ENCODE peak calls at places on chromosomes 3 and 15, in five cellular contexts. D is stomach, U is H1, R is Panc1, J is HepG2. X is an unnamed sample.

GRCh38 chr3:139173372-139174108 is 128.8 kb upstream of the PRR23C start:
- DNase-seq in D (no peak), U (no peak), R (peak; percentile 8), J (no peak), X (no peak)

GRCh38 chr15:66655997-66656396 is 46.0 kb upstream of the SMAD6 start:
- DNase-seq in D (no peak), U (no peak), R (no peak), J (no peak), X (no peak)

GRCh38 chr3:186380622-186381380 is 18.8 kb upstream of the DGKG start:
- DNase-seq in D (no peak), U (no peak), R (no peak), J (no peak), X (no peak)

GRCh38 chr3:187968883-187969580 is 184.9 kb upstream of the LPP start:
- DNase-seq in D (no peak), U (no peak), R (no peak), J (peak; percentile 59), X (peak; percentile 45)

GRCh38 chr3:4270726-4271125 is 32.4 kb upstream of the SETMAR start:
- DNase-seq in D (no peak), U (no peak), R (no peak), J (no peak), X (no peak)

GRCh38 chr3:195204360-195205166 is 66.4 kb downstream of the XXYLT1 start:
- DNase-seq in D (peak; percentile 24), U (no peak), R (no peak), J (no peak), X (no peak)

GRCh38 chr3:119219069-119219468 is 21.6 kb downstream of the B4GALT4 start:
- DNase-seq in D (no peak), U (no peak), R (no peak), J (no peak), X (no peak)

GRCh38 chr15:81098884-81099601 is 35.0 kb upstream of the CFAP161 start:
- DNase-seq in D (no peak), U (no peak), R (no peak), J (no peak), X (no peak)

GRCh38 chr15:90479656-90480055 is 50.1 kb upstream of the CRTC3 start:
- DNase-seq in D (peak; percentile 34), U (no peak), R (no peak), J (no peak), X (peak; percentile 58)

GRCh38 chr3:140859592-140860336 is 81.9 kb upstream of the SLC25A36 start:
- DNase-seq in D (no peak), U (no peak), R (no peak), J (no peak), X (no peak)

GRCh38 chr3:118548434-118548833 is 486.2 kb downstream of the IGSF11 start:
- DNase-seq in D (no peak), U (no peak), R (no peak), J (peak; percentile 23), X (no peak)

GRCh38 chr3:143121240-143122088 is 1.9 kb downstream of the CHST2 start:
- DNase-seq in D (peak; percentile 26), U (no peak), R (no peak), J (no peak), X (no peak)

GRCh38 chr15:75904241-75904631 is 558 bp downstream of the FBXO22 start:
- DNase-seq in D (peak; percentile 29), U (no peak), R (no peak), J (peak; percentile 43), X (peak; percentile 18)

GRCh38 chr3:10195692-10196091 is 31.0 kb downstream of the IRAK2 start:
- DNase-seq in D (no peak), U (no peak), R (no peak), J (no peak), X (no peak)

GRCh38 chr15:29014493-29014892 is 128.7 kb downstream of the APBA2 start:
- DNase-seq in D (no peak), U (no peak), R (no peak), J (no peak), X (no peak)

GRCh38 chr3:96354742-96355141 is 459.7 kb upstream of the EPHA6 start:
- DNase-seq in D (no peak), U (no peak), R (no peak), J (no peak), X (no peak)

GRCh38 chr3:143775401-143775970 is 72.8 kb downstream of the SLC9A9 start:
- DNase-seq in D (no peak), U (no peak), R (peak; percentile 22), J (peak; percentile 13), X (no peak)

GRCh38 chr3:37559461-37559860 is 302.2 kb upstream of the CTDSPL start:
- DNase-seq in D (no peak), U (no peak), R (no peak), J (no peak), X (no peak)

GRCh38 chr3:66407281-66408218 is 93.3 kb downstream of the LRIG1 start:
- DNase-seq in D (peak; percentile 75), U (peak; percentile 76), R (peak; percentile 24), J (peak; percentile 48), X (peak; percentile 39)

GRCh38 chr3:56111651-56112250 is 356.5 kb downstream of the ERC2 start:
- DNase-seq in D (no peak), U (no peak), R (no peak), J (no peak), X (no peak)

GRCh38 chr3:13556937-13557336 is 8.0 kb downstream of the FBLN2 start:
- DNase-seq in D (no peak), U (no peak), R (no peak), J (no peak), X (no peak)

GRCh38 chr3:173826416-173826815 is 428.9 kb downstream of the NLGN1 start:
- DNase-seq in D (no peak), U (no peak), R (no peak), J (no peak), X (no peak)

GRCh38 chr3:13853256-13853977 is 26.5 kb downstream of the WNT7A start:
- DNase-seq in D (no peak), U (no peak), R (no peak), J (no peak), X (no peak)

GRCh38 chr3:40713306-40713705 is 188.5 kb downstream of the ZNF621 start:
- DNase-seq in D (no peak), U (no peak), R (no peak), J (no peak), X (peak; percentile 50)

GRCh38 chr3:67335813-67336212 is 318.6 kb downstream of the SUCLG2 start:
- DNase-seq in D (no peak), U (no peak), R (no peak), J (no peak), X (no peak)

GRCh38 chr15:31160740-31161495 is 59.4 kb upstream of the TRPM1 start:
- DNase-seq in D (no peak), U (no peak), R (no peak), J (no peak), X (no peak)

GRCh38 chr3:142536519-142536918 is 42.0 kb downstream of the ATR start:
- DNase-seq in D (no peak), U (no peak), R (no peak), J (peak; percentile 24), X (no peak)

GRCh38 chr3:123448503-123449091 is at the start of gene ADCY5:
- DNase-seq in D (no peak), U (no peak), R (no peak), J (no peak), X (no peak)

GRCh38 chr3:46284981-46285683 is 42.9 kb downstream of the CCR3 start:
- DNase-seq in D (no peak), U (no peak), R (no peak), J (no peak), X (no peak)

GRCh38 chr3:46280105-46280797 is 38.0 kb downstream of the CCR3 start:
- DNase-seq in D (no peak), U (no peak), R (no peak), J (no peak), X (no peak)

GRCh38 chr3:46283851-46284450 is 41.7 kb downstream of the CCR3 start:
- DNase-seq in D (no peak), U (no peak), R (no peak), J (no peak), X (no peak)

GRCh38 chr3:46282041-46282440 is 39.8 kb downstream of the CCR3 start:
- DNase-seq in D (no peak), U (no peak), R (no peak), J (no peak), X (no peak)

DNA sequence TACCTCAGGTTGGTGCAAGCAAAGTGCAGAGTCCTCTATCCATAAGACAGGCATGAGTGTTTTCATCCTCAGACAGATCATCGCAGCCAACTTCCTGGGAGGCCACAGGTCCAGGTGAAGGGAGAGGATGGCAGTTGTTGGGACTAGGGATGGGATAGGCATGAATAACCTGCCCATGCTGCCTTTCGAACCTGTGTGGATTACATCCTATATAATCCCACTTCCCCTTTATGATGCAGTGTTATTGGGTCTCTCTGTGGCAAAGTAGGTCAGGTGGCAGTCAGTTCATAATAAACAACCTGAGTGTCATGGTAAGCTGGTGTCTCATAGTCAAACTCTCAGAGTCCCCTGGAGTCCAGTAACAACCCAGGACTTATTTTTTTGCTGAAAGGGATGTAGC is 40.4 kb downstream of the CCR3 start:
- DNase-seq in D (no peak), U (no peak), R (no peak), J (no peak), X (no peak)
- TF ChIP-seq POLR2AphosphoS5 in D (no peak), U (no peak), R (no peak), J (no peak), X (no peak)

DNA sequence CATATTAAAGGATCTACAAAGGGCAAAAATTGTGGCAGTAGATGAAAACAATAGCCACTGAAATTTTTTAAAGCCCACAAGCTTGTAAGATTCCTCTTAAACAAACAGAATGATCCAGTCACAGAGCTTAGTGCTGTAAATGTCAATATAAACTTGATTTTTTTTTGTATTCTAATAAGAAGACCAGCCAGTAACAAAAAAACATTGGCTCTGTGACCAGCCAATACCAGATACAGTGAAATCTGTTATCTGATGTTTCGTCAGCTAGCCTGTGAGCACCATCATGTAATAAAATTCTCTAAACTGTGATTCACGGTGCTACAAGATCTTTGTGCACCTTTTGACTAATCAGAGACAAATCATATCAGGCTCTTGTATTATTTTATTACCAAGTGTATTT is 72.2 kb downstream of the FILIP1L start:
- DNase-seq in D (no peak), U (no peak), R (peak; percentile 83), J (no peak), X (no peak)
- TF ChIP-seq POLR2AphosphoS5 in D (no peak), U (no peak), R (no peak), J (no peak), X (no peak)

DNA sequence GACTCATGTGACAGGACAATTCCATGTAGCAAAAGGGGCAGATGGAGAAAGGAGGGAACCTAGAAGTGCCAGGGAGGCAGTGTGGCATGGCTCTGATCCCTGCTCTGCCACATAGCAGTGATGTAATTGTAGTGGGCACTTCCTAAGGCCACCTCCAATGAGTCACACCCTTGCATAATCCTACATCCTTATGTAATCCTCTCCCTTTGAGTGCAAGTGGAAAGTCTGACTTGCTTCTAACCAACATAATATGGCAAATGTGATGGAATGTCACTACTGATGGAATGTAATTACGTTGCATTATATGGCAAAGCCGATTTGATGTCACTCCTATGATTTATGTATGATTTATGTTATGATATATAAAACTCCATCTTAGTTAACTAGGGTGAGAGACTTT is 72.9 kb upstream of the ATP2C1 start:
- DNase-seq in D (no peak), U (no peak), R (peak; percentile 62), J (peak; percentile 24), X (no peak)
- TF ChIP-seq POLR2AphosphoS5 in D (peak; percentile 59), U (no peak), R (no peak), J (no peak), X (peak; percentile 36)

GRCh38 chr3:7275396-7275795 is 414.5 kb downstream of the GRM7 start:
- DNase-seq in D (no peak), U (no peak), R (no peak), J (no peak), X (no peak)
- TF ChIP-seq POLR2AphosphoS5 in D (no peak), U (no peak), R (no peak), J (no peak), X (no peak)

X was measured in breast epithelium.